ENCODE peak calls at places on chromosome 2, in five cellular contexts. One of them, this sample, is unnamed.

GRCh38 chr2:64260093-64260808 is 116.0 kb upstream of the PELI1 start:
- DNase-seq in aorta: no peak
- DNase-seq in activated naive CD4-positive, alpha-beta T cell: no peak
- DNase-seq in HEK293T: no peak
- DNase-seq in upper lobe of left lung: no peak
- DNase-seq in this sample: no peak

GRCh38 chr2:9966491-9967022 is 15.1 kb downstream of the GRHL1 start:
- DNase-seq in activated naive CD4-positive, alpha-beta T cell: no peak
- DNase-seq in aorta: no peak
- DNase-seq in upper lobe of left lung: no peak
- DNase-seq in HEK293T: no peak
- DNase-seq in this sample: no peak

GRCh38 chr2:45770773-45771172 is 119.3 kb downstream of the PRKCE start:
- DNase-seq in upper lobe of left lung: no peak
- DNase-seq in aorta: no peak
- DNase-seq in activated naive CD4-positive, alpha-beta T cell: no peak
- DNase-seq in HEK293T: no peak
- DNase-seq in this sample: no peak

GRCh38 chr2:18975506-18975905 is 382.9 kb downstream of the OSR1 start:
- DNase-seq in HEK293T: no peak
- DNase-seq in activated naive CD4-positive, alpha-beta T cell: no peak
- DNase-seq in upper lobe of left lung: no peak
- DNase-seq in aorta: no peak
- DNase-seq in this sample: no peak

GRCh38 chr2:36770542-36771287 is 74.2 kb downstream of the VIT start:
- DNase-seq in upper lobe of left lung: no peak
- DNase-seq in aorta: no peak
- DNase-seq in activated naive CD4-positive, alpha-beta T cell: no peak
- DNase-seq in HEK293T: peak; percentile 75
- DNase-seq in this sample: no peak

GRCh38 chr2:143482761-143483160 is 353.5 kb downstream of the ARHGAP15 start:
- DNase-seq in activated naive CD4-positive, alpha-beta T cell: no peak
- DNase-seq in HEK293T: no peak
- DNase-seq in aorta: no peak
- DNase-seq in upper lobe of left lung: no peak
- DNase-seq in this sample: no peak

GRCh38 chr2:168848220-168848619 is 42.0 kb downstream of the SPC25 start:
- DNase-seq in upper lobe of left lung: no peak
- DNase-seq in HEK293T: no peak
- DNase-seq in activated naive CD4-positive, alpha-beta T cell: no peak
- DNase-seq in aorta: no peak
- DNase-seq in this sample: peak; percentile 15

GRCh38 chr2:3024401-3024935 is 353.1 kb downstream of the EIPR1 start:
- DNase-seq in upper lobe of left lung: no peak
- DNase-seq in HEK293T: no peak
- DNase-seq in activated naive CD4-positive, alpha-beta T cell: no peak
- DNase-seq in aorta: no peak
- DNase-seq in this sample: no peak

GRCh38 chr2:75787532-75788132 is 76.9 kb upstream of the GCFC2 start:
- DNase-seq in HEK293T: peak; percentile 43
- DNase-seq in activated naive CD4-positive, alpha-beta T cell: no peak
- DNase-seq in upper lobe of left lung: no peak
- DNase-seq in aorta: no peak
- DNase-seq in this sample: no peak

GRCh38 chr2:202871161-202872141 is at the start of gene ICA1L:
- DNase-seq in aorta: peak; percentile 74
- DNase-seq in activated naive CD4-positive, alpha-beta T cell: no peak
- DNase-seq in HEK293T: peak; percentile 66
- DNase-seq in upper lobe of left lung: peak; percentile 49
- DNase-seq in this sample: peak; percentile 1

GRCh38 chr2:144162652-144163051 is 357.3 kb downstream of the ZEB2 start:
- DNase-seq in aorta: no peak
- DNase-seq in HEK293T: peak; percentile 11
- DNase-seq in activated naive CD4-positive, alpha-beta T cell: no peak
- DNase-seq in upper lobe of left lung: peak; percentile 38
- DNase-seq in this sample: no peak

GRCh38 chr2:129752686-129753085 is 226.8 kb upstream of the RAB6C start:
- DNase-seq in upper lobe of left lung: peak; percentile 12
- DNase-seq in activated naive CD4-positive, alpha-beta T cell: no peak
- DNase-seq in aorta: no peak
- DNase-seq in HEK293T: no peak
- DNase-seq in this sample: no peak

GRCh38 chr2:233803292-233803911 is 25.3 kb downstream of the MROH2A start:
- DNase-seq in activated naive CD4-positive, alpha-beta T cell: no peak
- DNase-seq in aorta: no peak
- DNase-seq in upper lobe of left lung: no peak
- DNase-seq in HEK293T: no peak
- DNase-seq in this sample: no peak

GRCh38 chr2:62362561-62362960 is 143.4 kb downstream of the TMEM17 start:
- DNase-seq in aorta: no peak
- DNase-seq in activated naive CD4-positive, alpha-beta T cell: no peak
- DNase-seq in upper lobe of left lung: no peak
- DNase-seq in HEK293T: no peak
- DNase-seq in this sample: no peak